ENCODE peak calls at places on chromosome 7, in ten cellular contexts. H is HCEC 1CT, G is RWPE1, C is HuH-7.5, Q is GM23248, O is hippocampal formation, D is NCI-H510A treated with DMSO at 0.1 percent for 48 hours, L is HCT116, P is cardiac muscle cell, Y is HTR-8/SVneo. A is an unnamed sample.

GRCh38 chr7:75958802-75959543 is 35.4 kb downstream of the TMEM120A start:
- DNase-seq in C (no peak), H (no peak), O (no peak), Q (no peak), G (no peak), P (no peak), D (no peak), Y (no peak), L (no peak), A (no peak)

GRCh38 chr7:98584830-98585229 is 32.3 kb upstream of the NPTX2 start:
- DNase-seq in Y (no peak), O (no peak), C (no peak), L (no peak), H (no peak), D (no peak), G (no peak), P (no peak), Q (no peak), A (no peak)

GRCh38 chr7:39727614-39728013 is 104.2 kb downstream of the RALA start:
- DNase-seq in Y (no peak), D (no peak), O (no peak), G (no peak), H (no peak), P (no peak), L (no peak), C (no peak), Q (no peak), A (no peak)

GRCh38 chr7:77524732-77525131 is 12.4 kb upstream of the PTPN12 start:
- DNase-seq in G (no peak), L (no peak), Y (no peak), P (no peak), C (no peak), O (no peak), D (no peak), Q (no peak), H (peak; percentile 30), A (no peak)

GRCh38 chr7:28986723-28987122 is 28.6 kb upstream of the TRIL start:
- DNase-seq in Y (no peak), D (no peak), C (no peak), P (no peak), Q (peak; percentile 81), L (no peak), O (peak; percentile 18), G (no peak), H (peak; percentile 66), A (no peak)

GRCh38 chr7:128201690-128202085 is 39.4 kb upstream of the LEP start:
- DNase-seq in C (no peak), H (no peak), G (no peak), P (no peak), Q (no peak), Y (no peak), D (no peak), O (no peak), L (no peak), A (no peak)

GRCh38 chr7:20351901-20352300 is 21.2 kb downstream of the ITGB8 start:
- DNase-seq in D (no peak), Y (peak; percentile 14), H (peak; percentile 55), P (no peak), L (no peak), O (no peak), G (peak; percentile 48), C (no peak), Q (peak; percentile 72), A (peak; percentile 63)

GRCh38 chr7:598899-599298 is 79.3 kb upstream of the PDGFA start:
- DNase-seq in Q (no peak), P (no peak), O (peak; percentile 31), H (no peak), D (no peak), C (no peak), L (no peak), Y (no peak), G (no peak), A (no peak)

GRCh38 chr7:95642173-95642572 is 45.9 kb upstream of the PDK4 start:
- DNase-seq in Q (no peak), Y (no peak), O (peak; percentile 4), C (no peak), G (no peak), P (no peak), L (no peak), D (no peak), H (no peak), A (no peak)

GRCh38 chr7:1779445-1779844 is 109.4 kb downstream of the ELFN1 start:
- DNase-seq in Y (no peak), Q (no peak), L (no peak), O (no peak), G (no peak), H (no peak), D (no peak), C (no peak), P (no peak), A (no peak)

GRCh38 chr7:44629825-44630580 is 23.6 kb downstream of the OGDH start:
- DNase-seq in L (no peak), O (no peak), C (no peak), D (no peak), P (peak; percentile 27), H (no peak), Y (no peak), Q (no peak), G (no peak), A (no peak)

GRCh38 chr7:101165958-101166602 is 711 bp upstream of the VGF start:
- DNase-seq in D (no peak), O (no peak), C (no peak), G (no peak), Q (no peak), P (no peak), H (no peak), Y (no peak), L (no peak), A (no peak)

GRCh38 chr7:102317231-102318059 is 30.8 kb downstream of the SH2B2 start:
- DNase-seq in L (no peak), D (no peak), O (no peak), G (no peak), Q (no peak), C (peak; percentile 44), H (no peak), P (no peak), Y (no peak), A (no peak)

GRCh38 chr7:102836206-102836938 is 76.4 kb upstream of the LRRC17 start:
- DNase-seq in H (peak; percentile 90), D (no peak), Y (peak; percentile 65), L (peak; percentile 24), C (no peak), O (no peak), G (peak; percentile 74), P (no peak), Q (peak; percentile 93), A (peak; percentile 69)

GRCh38 chr7:130758429-130759056 is 24.5 kb upstream of the KLF14 start:
- DNase-seq in L (peak; percentile 37), H (peak; percentile 37), D (peak; percentile 64), G (peak; percentile 37), Y (peak; percentile 38), O (peak; percentile 54), Q (peak; percentile 71), P (peak; percentile 47), C (no peak), A (peak; percentile 4)

GRCh38 chr7:117673839-117674238 is 194.0 kb downstream of the CFTR start:
- DNase-seq in P (peak; percentile 64), Y (peak; percentile 56), D (peak; percentile 51), C (no peak), G (no peak), Q (peak; percentile 53), O (peak; percentile 59), L (peak; percentile 24), H (peak; percentile 14), A (peak; percentile 5)

GRCh38 chr7:18128846-18129245 is 101.2 kb upstream of the PRPS1L1 start:
- DNase-seq in L (no peak), Y (no peak), H (no peak), G (no peak), Q (no peak), P (no peak), D (no peak), C (no peak), O (no peak), A (no peak)

GRCh38 chr7:77348371-77348813 is 67.8 kb downstream of the GSAP start:
- DNase-seq in Y (peak; percentile 12), G (no peak), C (no peak), P (peak; percentile 41), L (no peak), O (no peak), Q (peak; percentile 66), D (no peak), H (peak; percentile 84), A (no peak)

GRCh38 chr7:85664341-85664740 is 477.5 kb upstream of the SEMA3D start:
- DNase-seq in L (no peak), P (no peak), D (no peak), Q (no peak), H (no peak), Y (no peak), G (no peak), O (no peak), C (no peak), A (no peak)

GRCh38 chr7:43294080-43294630 is 181.7 kb downstream of the HECW1 start:
- DNase-seq in H (peak; percentile 44), P (no peak), D (no peak), O (no peak), Y (no peak), L (peak; percentile 26), G (peak; percentile 82), C (no peak), Q (peak; percentile 87), A (peak; percentile 59)

GRCh38 chr7:7103343-7104313 is 78.7 kb upstream of the C1GALT1 start:
- DNase-seq in O (peak; percentile 47), L (peak; percentile 48), C (no peak), Y (peak; percentile 70), P (peak; percentile 61), D (peak; percentile 78), G (peak; percentile 59), H (peak; percentile 75), Q (peak; percentile 78), A (peak; percentile 32)

GRCh38 chr7:66138994-66139752 is 24.5 kb downstream of the CRCP start:
- DNase-seq in G (no peak), P (no peak), O (no peak), D (no peak), L (no peak), C (no peak), H (no peak), Y (no peak), Q (peak; percentile 26), A (no peak)

GRCh38 chr7:117873056-117873932 is at the start of gene CTTNBP2:
- DNase-seq in D (no peak), Q (peak; percentile 75), G (peak; percentile 15), C (peak; percentile 40), P (peak; percentile 89), H (peak; percentile 47), L (peak; percentile 6), O (peak; percentile 52), Y (no peak), A (no peak)

A was measured in HFF-Myc.